ENCODE peak calls at places on chromosomes 12 and 14, in four cellular contexts. N is KBM-7, I is GM13976, E is HCT116. D is an unnamed sample.

GRCh38 chr12:2795291-2796186 is 769 bp downstream of the FKBP4 start:
- DNase-seq in N (peak), I (peak), E (no peak), D (peak)

GRCh38 chr14:101889366-101889765 is 75.0 kb upstream of the DYNC1H1 start:
- DNase-seq in N (no peak), I (no peak), E (no peak), D (no peak)

GRCh38 chr12:123106640-123107359 is 44.1 kb downstream of the PITPNM2 start:
- DNase-seq in N (peak), I (peak), E (no peak), D (peak)

GRCh38 chr14:85416771-85417170 is 113.2 kb upstream of the FLRT2 start:
- DNase-seq in N (peak), I (no peak), E (no peak), D (peak)

GRCh38 chr14:105012171-105012985 is 8.5 kb downstream of the CDCA4 start:
- DNase-seq in N (no peak), I (no peak), E (no peak), D (no peak)

GRCh38 chr12:124694250-124694649 is 126.8 kb upstream of the NCOR2 start:
- DNase-seq in N (peak), I (peak), E (no peak), D (peak)

GRCh38 chr12:14618990-14619389 is 51.3 kb upstream of the PLBD1 start:
- DNase-seq in N (peak), I (no peak), E (no peak), D (peak)

GRCh38 chr14:96525452-96525851 is 23.3 kb downstream of the PAPOLA start:
- DNase-seq in N (no peak), I (no peak), E (no peak), D (no peak)

GRCh38 chr14:64612021-64612380 is 62.2 kb downstream of the PPP1R36 start:
- DNase-seq in N (no peak), I (no peak), E (no peak), D (no peak)